ENCODE peak calls at places on chromosomes 4 and X, in six cellular contexts. G is NCI-H2029, S is hypothalamus, L is foreskin fibroblast, U is GM23248, E is T follicular helper cell. Z is an unnamed sample.
A peak's percentile ranks its signal among the peaks of the same experiment; 100 is the strongest.

GRCh38 chrX:65679071-65679540 is 11.7 kb downstream of the MSN start:
- DNase-seq in S (no peak), L (peak; percentile 45), U (peak; percentile 63), E (no peak), G (no peak), Z (peak; percentile 7)

GRCh38 chr4:86720508-86721068 is 126.5 kb downstream of the PTPN13 start:
- DNase-seq in U (peak; percentile 56), S (no peak), L (peak; percentile 1), G (no peak), E (no peak), Z (no peak)

GRCh38 chr4:36399762-36400353 is 118.4 kb downstream of the DTHD1 start:
- DNase-seq in G (no peak), U (peak; percentile 14), E (peak; percentile 25), S (no peak), L (no peak), Z (peak; percentile 14)

GRCh38 chrX:12802741-12803140 is 11.5 kb downstream of the PRPS2 start:
- DNase-seq in U (no peak), S (no peak), G (no peak), E (no peak), L (no peak), Z (no peak)

GRCh38 chrX:11465648-11466411 is 172.6 kb downstream of the AMELX start:
- DNase-seq in G (no peak), E (no peak), U (no peak), L (no peak), S (no peak), Z (no peak)

GRCh38 chr4:83251074-83251835 is 33.3 kb downstream of the COQ2 start:
- DNase-seq in L (no peak), E (no peak), U (no peak), S (no peak), G (no peak), Z (no peak)

GRCh38 chr4:24683116-24683515 is 98.8 kb upstream of the DHX15 start:
- DNase-seq in U (no peak), S (no peak), L (no peak), G (no peak), E (no peak), Z (no peak)

GRCh38 chr4:183721207-183722081 is 62.4 kb downstream of the TRAPPC11 start:
- DNase-seq in L (peak; percentile 23), G (no peak), U (peak; percentile 70), E (no peak), S (no peak), Z (peak; percentile 49)

GRCh38 chrX:56745019-56745418 is 16.0 kb downstream of the NBDY start:
- DNase-seq in G (no peak), S (no peak), L (peak; percentile 71), E (no peak), U (peak; percentile 84), Z (peak; percentile 84)

GRCh38 chrX:11580789-11581188 is 84.9 kb downstream of the ARHGAP6 start:
- DNase-seq in E (no peak), L (no peak), S (no peak), U (no peak), G (no peak), Z (no peak)

GRCh38 chrX:153342762-153343558 is 9.0 kb downstream of the ZNF275 start:
- DNase-seq in G (no peak), S (no peak), U (no peak), L (no peak), E (no peak), Z (no peak)

GRCh38 chrX:10089378-10089795 is 67.4 kb upstream of the CLCN4 start:
- DNase-seq in G (peak; percentile 8), S (no peak), U (no peak), L (no peak), E (no peak), Z (no peak)

GRCh38 chr4:5801696-5802095 is 90.7 kb downstream of the EVC start:
- DNase-seq in E (no peak), S (no peak), L (no peak), G (no peak), U (peak; percentile 8), Z (no peak)

Z was measured in NCI-H460.